ENCODE peak calls at places on chromosome 16, in four cellular contexts. S is breast epithelium, G is neuronal stem cell, C is endothelial cell of umbilical vein. I is an unnamed sample.

GRCh38 chr16:30351586-30352419 is 3.3 kb downstream of the CD2BP2 start:
- DNase-seq in G (no peak), S (peak; percentile 86), C (peak; percentile 96), I (no peak)

GRCh38 chr16:11325404-11326083 is 19.7 kb upstream of the RMI2 start:
- DNase-seq in G (no peak), C (no peak), S (no peak), I (no peak)

GRCh38 chr16:75235721-75236193 is 15.7 kb downstream of the BCAR1 start:
- DNase-seq in C (no peak), G (no peak), S (no peak), I (no peak)

GRCh38 chr16:74560912-74561311 is 46.0 kb downstream of the GLG1 start:
- DNase-seq in C (no peak), G (no peak), S (no peak), I (no peak)

GRCh38 chr16:17457513-17457912 is 13.2 kb downstream of the XYLT1 start:
- DNase-seq in G (no peak), S (no peak), C (no peak), I (no peak)

GRCh38 chr16:14510939-14511797 is 118.9 kb downstream of the PARN start:
- DNase-seq in C (no peak), S (no peak), G (no peak), I (no peak)

GRCh38 chr16:11328172-11329079 is 16.8 kb upstream of the RMI2 start:
- DNase-seq in G (peak; percentile 62), S (no peak), C (peak; percentile 79), I (no peak)

GRCh38 chr16:9072806-9073341 is 18.6 kb upstream of the HAPSTR1 start:
- DNase-seq in C (no peak), G (no peak), S (no peak), I (no peak)

GRCh38 chr16:54829691-54830090 is 101.0 kb upstream of the IRX5 start:
- DNase-seq in G (no peak), S (no peak), C (no peak), I (no peak)

GRCh38 chr16:68257251-68257905 is 6.9 kb upstream of the SLC7A6 start:
- DNase-seq in C (no peak), G (no peak), S (no peak), I (no peak)

GRCh38 chr16:50326264-50326663 is 42.5 kb downstream of the BRD7 start:
- DNase-seq in G (no peak), C (no peak), S (no peak), I (no peak)

GRCh38 chr16:9248162-9248561 is 156.7 kb downstream of the HAPSTR1 start:
- DNase-seq in S (no peak), C (no peak), G (no peak), I (no peak)

DNA sequence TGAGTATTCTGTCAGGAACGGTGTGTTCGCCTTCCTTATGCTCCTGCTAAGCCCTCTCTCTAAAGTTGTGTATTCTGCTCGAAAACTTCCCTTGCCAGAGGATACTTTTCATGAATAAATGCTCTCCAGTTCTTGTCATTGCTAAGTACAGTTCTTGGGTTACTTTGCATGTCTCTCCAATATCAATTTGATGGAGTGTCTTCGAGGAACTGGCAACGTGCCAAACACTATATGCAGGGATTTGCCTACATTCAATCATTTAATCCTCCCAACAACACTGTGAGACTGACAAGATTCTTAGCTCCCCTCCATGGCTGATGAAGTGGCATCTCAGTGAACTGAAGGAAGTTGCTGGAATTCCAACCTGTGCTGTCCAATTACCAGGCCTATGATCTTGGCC is 19.7 kb upstream of the CRISPLD2 start:
- DNase-seq in C (peak; percentile 13), S (no peak), G (no peak), I (no peak)
- H3K27ac ChIP-seq in C (no peak overlapping the region), S (no peak overlapping the region), G (no peak overlapping the region), I (no peak overlapping the region)

DNA sequence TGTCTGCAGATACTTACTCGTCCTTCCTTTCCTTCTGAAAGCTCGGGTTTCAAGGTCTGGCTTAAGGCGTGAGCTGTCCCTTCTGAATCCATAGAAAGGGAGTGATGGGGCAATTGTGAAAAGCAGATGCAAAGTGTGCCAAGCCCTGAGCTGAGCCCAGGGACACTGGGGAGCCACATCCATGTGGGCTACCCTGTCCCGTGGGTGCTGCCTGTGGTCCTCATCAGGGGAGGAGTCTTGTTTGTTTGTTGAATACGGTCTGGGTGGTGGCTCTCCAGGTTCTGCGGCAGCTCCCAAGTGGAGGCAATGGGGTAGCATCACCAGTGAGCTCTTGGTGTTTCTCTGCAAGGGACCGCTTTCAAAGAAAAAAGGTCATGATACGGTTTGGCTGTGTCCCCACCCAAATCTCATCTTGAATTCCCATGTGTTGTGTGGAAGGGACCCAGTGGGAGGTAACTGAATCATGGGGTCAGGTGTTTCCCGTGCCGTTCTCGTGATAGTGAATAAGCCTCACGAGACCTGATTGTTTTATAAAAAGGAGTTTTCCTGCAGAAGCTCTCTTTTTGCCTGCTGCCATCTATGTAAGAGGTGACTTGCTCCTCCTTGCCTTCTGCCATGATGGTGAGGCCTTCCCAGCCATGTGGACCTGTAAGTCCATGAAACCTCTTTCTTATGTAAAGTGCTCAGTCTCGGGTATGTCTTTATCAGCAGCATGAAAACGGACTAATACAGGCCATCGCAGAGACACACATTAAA is 1.0 kb upstream of the ALG1 start:
- DNase-seq in S (no peak), C (no peak), G (no peak), I (no peak)
- H3K27ac ChIP-seq in S (peak overlapping the region; percentile 84), C (no peak overlapping the region), G (no peak overlapping the region), I (no peak overlapping the region)

GRCh38 chr16:1036121-1036520 is 36.4 kb upstream of the SSTR5 start:
- DNase-seq in C (no peak), S (no peak), G (no peak), I (no peak)
- H3K27ac ChIP-seq in C (no peak overlapping the region), S (no peak overlapping the region), G (no peak overlapping the region), I (no peak overlapping the region)

GRCh38 chr16:81669473-81670350 is 109.4 kb upstream of the PLCG2 start:
- DNase-seq in S (no peak), G (no peak), C (no peak), I (no peak)
- H3K27ac ChIP-seq in S (no peak overlapping the region), G (no peak overlapping the region), C (no peak overlapping the region), I (no peak overlapping the region)

GRCh38 chr16:23504453-23505179 is 5.7 kb downstream of the GGA2 start:
- DNase-seq in S (peak; percentile 51), G (peak; percentile 51), C (peak; percentile 87), I (no peak)
- H3K27ac ChIP-seq in S (peak overlapping the region; percentile 83), G (peak overlapping the region; percentile 32), C (peak overlapping the region; percentile 64), I (no peak overlapping the region)

DNA sequence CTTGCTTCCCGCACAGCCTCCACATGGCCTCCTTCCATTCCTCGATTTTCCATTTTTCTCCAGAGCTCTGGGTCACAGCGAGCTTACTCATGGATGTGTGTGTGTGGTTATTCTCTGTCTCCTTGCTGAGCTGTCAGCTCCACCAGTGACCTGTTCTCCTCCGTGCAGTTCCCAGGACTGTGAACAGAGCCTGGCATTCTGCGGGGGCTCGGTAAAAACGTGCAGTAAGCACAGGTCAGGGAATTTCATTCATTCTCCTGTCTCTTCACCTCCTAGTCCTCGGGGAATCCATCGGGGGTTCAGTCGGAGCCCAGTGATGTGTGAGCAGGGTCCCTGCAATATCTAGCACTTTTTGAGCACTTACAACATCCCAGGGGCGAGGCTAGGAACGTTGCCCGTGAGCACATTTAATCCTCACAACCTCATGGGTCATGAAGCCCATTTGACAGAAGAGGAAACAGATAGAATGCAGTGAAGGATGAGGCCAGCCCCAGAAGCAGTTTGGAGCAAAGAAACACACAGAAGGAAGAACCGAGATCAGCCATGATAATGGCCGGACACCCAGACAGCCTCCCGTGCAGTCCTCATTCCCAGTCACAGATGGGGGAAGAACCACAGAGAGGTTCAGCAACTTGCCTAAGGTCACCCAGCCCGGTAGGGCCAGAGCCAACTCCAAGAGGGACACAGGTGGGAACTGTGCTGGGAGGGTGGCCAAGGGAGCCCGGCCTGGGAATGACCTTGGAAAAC is 183.2 kb upstream of the GSE1 start:
- DNase-seq in G (no peak), C (no peak), S (no peak), I (no peak)
- H3K27ac ChIP-seq in G (no peak overlapping the region), C (no peak overlapping the region), S (no peak overlapping the region), I (no peak overlapping the region)

GRCh38 chr16:89993971-89994370 is 25.3 kb downstream of the DBNDD1 start:
- DNase-seq in C (no peak), S (no peak), G (no peak), I (peak; percentile 66)

GRCh38 chr16:89996178-89996489 is 23.1 kb downstream of the DBNDD1 start:
- DNase-seq in C (no peak), S (no peak), G (no peak), I (no peak)

GRCh38 chr16:89990799-89991198 is 28.5 kb downstream of the DBNDD1 start:
- DNase-seq in G (no peak), C (no peak), S (no peak), I (no peak)

GRCh38 chr16:89993377-89993776 is 25.9 kb downstream of the DBNDD1 start:
- DNase-seq in S (no peak), G (no peak), C (no peak), I (no peak)

DNA sequence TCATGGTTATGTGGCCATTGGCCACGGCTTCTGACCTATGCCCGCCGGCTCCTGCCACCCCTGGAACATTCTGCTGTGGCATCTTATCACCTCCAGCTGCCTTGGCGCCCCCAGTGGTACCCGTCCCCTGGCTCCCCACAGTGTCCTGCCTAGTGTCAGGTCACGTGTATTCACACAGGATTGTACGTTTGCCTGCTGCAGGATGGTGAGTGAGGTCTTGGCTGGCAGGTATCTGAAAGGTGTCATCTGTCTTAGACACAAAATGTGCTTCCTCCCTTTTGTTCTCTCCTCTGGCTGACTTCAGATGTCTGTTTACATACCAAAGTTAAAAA is 24.9 kb downstream of the DBNDD1 start:
- DNase-seq in G (no peak), S (no peak), C (no peak), I (no peak)
- H3K27ac ChIP-seq in G (peak overlapping the region; percentile 80), S (peak overlapping the region; percentile 74), C (peak overlapping the region; percentile 70), I (peak overlapping the region; percentile 97)

GRCh38 chr16:67110136-67110847 is 551 bp downstream of the PHAF1 start:
- DNase-seq in S (no peak), C (no peak), G (no peak), I (no peak)
- H3K27ac ChIP-seq in S (peak overlapping the region; percentile 83), C (no peak overlapping the region), G (no peak overlapping the region), I (no peak overlapping the region)

DNA sequence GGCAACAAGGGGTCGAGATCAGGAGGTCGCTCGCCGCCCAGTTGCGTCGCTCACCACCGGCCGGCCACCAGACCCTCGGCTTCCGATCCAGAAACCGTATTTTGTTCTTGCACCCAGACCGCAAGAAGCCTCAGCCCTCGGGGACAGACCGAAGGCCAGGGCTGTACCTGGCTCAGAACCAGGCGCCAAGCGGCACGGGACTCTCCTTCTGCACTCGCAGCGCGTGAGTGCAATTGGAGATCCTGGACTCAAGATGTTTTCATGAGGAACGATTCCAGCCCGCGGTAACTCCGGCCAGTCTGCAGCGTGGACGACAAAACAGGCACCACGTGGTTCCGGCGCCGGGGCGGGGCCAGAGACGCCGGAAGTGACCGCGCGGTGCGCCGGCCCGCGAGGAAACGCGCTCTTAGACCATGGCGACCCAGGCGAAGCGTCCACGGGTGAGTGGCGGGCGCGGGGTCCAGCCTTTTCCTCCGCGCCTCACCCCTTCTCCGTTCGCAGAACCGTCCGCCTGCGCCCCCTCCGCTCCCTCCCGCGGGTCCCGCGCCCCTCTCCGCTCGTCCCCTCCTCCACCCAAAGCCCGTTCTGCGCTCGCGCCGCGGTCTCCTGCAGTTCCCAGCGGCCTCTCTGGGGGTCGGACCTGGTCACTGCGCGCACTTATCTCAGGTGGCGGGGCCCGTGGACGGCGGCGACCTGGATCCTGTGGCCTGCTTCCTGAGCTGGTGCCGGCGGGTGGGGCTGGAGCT is at the start of gene SETD6:
- DNase-seq in C (peak; percentile 90), S (peak; percentile 82), G (peak; percentile 82), I (no peak)
- H3K27ac ChIP-seq in C (peak within 1 kb of the TSS; percentile 50), S (peak within 1 kb of the TSS; percentile 72), G (peak within 1 kb of the TSS; percentile 69), I (no peak within 1 kb of the TSS)

I was measured in SK-N-MC.